ENCODE peak calls at places on chromosome 10, in four cellular contexts. G, F, M and C are unnamed samples.

GRCh38 chr10:28661035-28661434 is 16.3 kb upstream of the BAMBI start:
- DNase-seq in M (no peak), G (no peak), F (no peak), C (no peak)

GRCh38 chr10:124715479-124715878 is 28.7 kb downstream of the FAM53B start:
- DNase-seq in M (no peak), F (no peak), G (no peak), C (no peak)

GRCh38 chr10:110498087-110498981 is 627 bp downstream of the DUSP5 start:
- DNase-seq in G (peak), M (peak), F (no peak), C (no peak)

GRCh38 chr10:72953687-72954086 is 919 bp downstream of the PLA2G12B start:
- DNase-seq in M (no peak), F (no peak), G (no peak), C (no peak)

GRCh38 chr10:122413325-122413724 is 38.8 kb downstream of the PLEKHA1 start:
- DNase-seq in G (no peak), F (no peak), M (no peak), C (no peak)

GRCh38 chr10:96448021-96448457 is 65.7 kb downstream of the TLL2 start:
- DNase-seq in G (no peak), M (no peak), F (no peak), C (peak)

GRCh38 chr10:75640803-75641202 is 209.4 kb downstream of the LRMDA start:
- DNase-seq in F (no peak), G (no peak), M (no peak), C (no peak)

GRCh38 chr10:5071411-5072198 is 22.6 kb upstream of the AKR1C3 start:
- DNase-seq in G (no peak), M (no peak), F (peak), C (no peak)

GRCh38 chr10:124997791-124998623 is 56.1 kb downstream of the ZRANB1 start:
- DNase-seq in F (no peak), M (no peak), G (no peak), C (no peak)

GRCh38 chr10:13989616-13990015 is 341.1 kb downstream of the FRMD4A start:
- DNase-seq in M (no peak), G (no peak), F (no peak), C (no peak)

GRCh38 chr10:100670828-100671479 is 74.4 kb upstream of the PAX2 start:
- DNase-seq in G (peak), M (peak), F (no peak), C (peak)

GRCh38 chr10:88958721-88959120 is 6.1 kb upstream of the ACTA2 start:
- DNase-seq in G (no peak), F (no peak), M (no peak), C (no peak)

GRCh38 chr10:78410046-78410965 is 376.6 kb downstream of the RPS24 start:
- DNase-seq in G (no peak), F (no peak), M (no peak), C (no peak)

GRCh38 chr10:17062009-17062408 is 67.6 kb downstream of the CUBN start:
- DNase-seq in G (no peak), F (no peak), M (no peak), C (no peak)

GRCh38 chr10:31723074-31723750 is 205.4 kb downstream of the ARHGAP12 start:
- DNase-seq in G (no peak), M (no peak), F (no peak), C (no peak)